ENCODE peak calls at places on chromosome 10, in six cellular contexts. V is IMR-90, F is DND-41, J is GM23338, A is PC-3, K is K562. L is an unnamed sample. For H4K20me1, the result is how much of the 10 kb centered on the place peaks cover.

GRCh38 chr10:71974489-71975011 is 10.4 kb downstream of the CHST3 start:
- DNase-seq in F (no peak), A (peak), V (peak), K (no peak), J (no peak), L (peak)

GRCh38 chr10:27240891-27241639 is 468 bp upstream of the ACBD5 start:
- DNase-seq in A (peak), K (no peak), F (no peak), J (peak), V (no peak), L (no peak)

GRCh38 chr10:89476676-89477075 is 58.7 kb downstream of the SLC16A12 start:
- DNase-seq in F (no peak), K (no peak), V (peak), J (no peak), A (no peak), L (peak)

GRCh38 chr10:48609899-48610584 is 5.2 kb upstream of the ARHGAP22 start:
- DNase-seq in F (no peak), J (no peak), K (no peak), V (no peak), A (no peak), L (no peak)

GRCh38 chr10:30928742-30929141 is 102.9 kb downstream of the ZNF438 start:
- DNase-seq in K (no peak), A (no peak), V (no peak), J (no peak), F (no peak), L (no peak)

GRCh38 chr10:30743586-30743985 is 114.0 kb upstream of the LYZL2 start:
- DNase-seq in J (no peak), F (no peak), V (no peak), K (no peak), A (no peak), L (no peak)

GRCh38 chr10:44009891-44010290 is 361.2 kb upstream of the ZNF32 start:
- DNase-seq in J (no peak), K (no peak), F (no peak), A (peak), V (no peak), L (no peak)

GRCh38 chr10:72790216-72790990 is 98.5 kb downstream of the MCU start:
- DNase-seq in K (no peak), J (no peak), F (no peak), A (peak), V (no peak), L (no peak)

GRCh38 chr10:125008689-125009579 is 67.0 kb downstream of the ZRANB1 start:
- DNase-seq in K (no peak), F (no peak), V (no peak), A (no peak), J (peak), L (no peak)

GRCh38 chr10:68156373-68157185 is 47.3 kb downstream of the MYPN start:
- DNase-seq in V (peak), J (peak), A (peak), K (peak), F (peak), L (peak)

DNA sequence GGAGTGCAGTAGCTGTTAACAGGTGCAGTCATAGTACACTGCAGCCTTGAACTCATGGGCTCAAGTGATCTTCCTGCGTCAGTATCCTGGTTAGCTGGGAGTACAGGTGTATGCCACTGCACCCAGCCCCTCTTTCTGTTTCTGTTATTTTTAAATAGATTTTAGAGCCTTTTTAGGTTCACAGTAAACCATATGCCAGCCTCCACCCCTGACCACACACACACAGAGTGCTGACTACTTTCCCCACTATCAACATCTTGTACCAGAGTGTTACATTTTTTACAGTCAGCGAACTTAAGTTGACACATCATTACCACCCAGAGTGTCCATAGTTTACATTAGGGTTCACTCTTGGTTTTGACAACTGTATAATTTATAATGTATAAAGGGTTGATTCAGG is 32.1 kb downstream of the MARCHF5 start:
- DNase-seq in K (no peak), V (no peak), J (no peak), A (no peak), F (no peak), L (no peak)
- H4K20me1 ChIP-seq in K (under half), V (under half), J (under half), A (under half), F (under half), L (under half)

GRCh38 chr10:127091354-127091753 is 105.0 kb downstream of the INSYN2A start:
- DNase-seq in J (no peak), A (no peak), K (no peak), F (no peak), V (no peak), L (no peak)
- H4K20me1 ChIP-seq in J (under half), A (under half), K (under half), F (under half), V (under half), L (under half)

GRCh38 chr10:102310356-102311024 is 65.2 kb downstream of the GBF1 start:
- DNase-seq in J (peak), F (no peak), K (no peak), A (peak), V (peak), L (peak)
- H4K20me1 ChIP-seq in J (under half), F (under half), K (under half), A (under half), V (under half), L (under half)

GRCh38 chr10:102342958-102343357 is 52.5 kb upstream of the NFKB2 start:
- DNase-seq in A (peak), K (no peak), F (no peak), J (no peak), V (peak), L (peak)
- H4K20me1 ChIP-seq in A (under half), K (under half), F (under half), J (half or more), V (under half), L (under half)

GRCh38 chr10:74026428-74026979 is 28.6 kb downstream of the VCL start:
- DNase-seq in A (peak), J (no peak), V (no peak), F (no peak), K (no peak), L (no peak)
- H4K20me1 ChIP-seq in A (half or more), J (under half), V (half or more), F (under half), K (under half), L (under half)

DNA sequence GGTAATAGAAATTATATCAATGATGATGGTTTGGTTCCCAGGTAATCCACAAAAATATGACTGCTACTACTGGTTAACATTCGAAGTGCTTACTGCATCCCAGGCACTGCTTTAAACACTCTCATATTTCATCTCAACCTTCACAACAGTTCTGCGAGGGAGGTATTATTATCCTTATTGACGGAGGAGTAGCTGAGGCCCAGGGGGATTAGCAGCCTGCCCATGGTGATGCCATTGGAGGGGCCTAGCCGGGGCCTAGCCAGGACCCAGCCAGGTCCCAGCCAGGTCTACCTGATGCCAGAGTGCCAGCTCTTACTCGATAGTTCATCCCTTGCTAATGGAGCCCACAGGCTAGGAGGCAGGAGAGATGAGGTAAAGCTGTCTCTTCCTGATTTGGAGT is 217.1 kb downstream of the FAM107B start:
- DNase-seq in F (no peak), K (no peak), V (no peak), A (no peak), J (no peak), L (no peak)
- H4K20me1 ChIP-seq in F (under half), K (under half), V (half or more), A (under half), J (under half), L (under half)

L was measured in fibroblast of lung.